ENCODE peak calls at places on chromosome 13, in four cellular contexts. Q is NCI-H460; Z is left ventricle myocardium inferior; J is stimulated activated CD8-positive, alpha-beta memory T cell treated with anti-CD3 and anti-CD28 coated beads, Interleukin-7, amount 100 ng/mL, for 4 hours. G is an unnamed sample.
A peak's percentile ranks its signal among the peaks of the same experiment; 100 is the strongest.

GRCh38 chr13:93758575-93758974 is 532.0 kb downstream of the GPC6 start:
- DNase-seq in Z (no peak), J (no peak), Q (no peak), G (no peak)

GRCh38 chr13:44818428-44818827 is 170.8 kb downstream of the NUFIP1 start:
- DNase-seq in J (no peak), Z (no peak), Q (no peak), G (no peak)

GRCh38 chr13:99266827-99267226 is 8.6 kb upstream of the GPR18 start:
- DNase-seq in Z (no peak), J (no peak), Q (no peak), G (no peak)

GRCh38 chr13:30895773-30896172 is 10.3 kb upstream of the MEDAG start:
- DNase-seq in Q (no peak), J (no peak), Z (peak; percentile 52), G (no peak)

GRCh38 chr13:110925023-110925608 is 10.2 kb upstream of the ANKRD10 start:
- DNase-seq in J (no peak), Z (no peak), Q (no peak), G (no peak)

GRCh38 chr13:95524270-95524901 is 28.1 kb upstream of the CLDN10 start:
- DNase-seq in Q (no peak), J (no peak), Z (no peak), G (no peak)

GRCh38 chr13:76944457-76944856 is 3.9 kb upstream of the ACOD1 start:
- DNase-seq in J (no peak), Q (no peak), Z (no peak), G (no peak)

GRCh38 chr13:113536461-113537110 is 46.1 kb upstream of the DCUN1D2 start:
- DNase-seq in J (no peak), Q (no peak), Z (no peak), G (no peak)

GRCh38 chr13:54965881-54966280 is 1937.3 kb downstream of the OLFM4 start:
- DNase-seq in Z (no peak), Q (peak; percentile 4), J (no peak), G (no peak)

GRCh38 chr13:26377038-26377437 is 123.1 kb downstream of the CDK8 start:
- DNase-seq in Q (peak; percentile 8), Z (no peak), J (no peak), G (no peak)